ENCODE peak calls at places on chromosomes 3 and 15, in nine cellular contexts. J is amniotic stem cell; K is NCI-H1436; W is stimulated activated CD8-positive, alpha-beta memory T cell treated with anti-CD3 and anti-CD28 coated beads, Interleukin-12 subunit alpha, Interleukin-12 subunit beta, amount 100 ng/mL, for 4 hours; T is HTR-8/SVneo; Z is germinal center; Q is suprapubic skin; L is activated naive CD4-positive, alpha-beta T cell treated with anti-CD3 and anti-CD28 coated beads, Interleukin-2, amount 50 U/mL, for 16 hours; Y is myocyte. E is an unnamed sample.

GRCh38 chr15:62063851-62064635 is 2.7 kb upstream of the C2CD4A start:
- DNase-seq in Y (no peak), J (no peak), W (no peak), L (no peak), Z (no peak), Q (no peak), K (no peak), T (no peak), E (no peak)

GRCh38 chr3:45524605-45525004 is 69.9 kb upstream of the LIMD1 start:
- DNase-seq in Y (no peak), Z (no peak), J (no peak), Q (no peak), K (no peak), T (no peak), L (no peak), W (no peak), E (no peak)

GRCh38 chr15:61916104-61916503 is 144.1 kb downstream of the VPS13C start:
- DNase-seq in Z (no peak), Q (no peak), W (no peak), L (no peak), T (no peak), J (peak; percentile 11), K (no peak), Y (peak; percentile 68), E (no peak)

GRCh38 chr15:44710236-44711088 is 661 bp downstream of the PATL2 start:
- DNase-seq in J (no peak), Y (peak; percentile 51), L (no peak), T (no peak), Z (peak; percentile 59), Q (no peak), W (no peak), K (peak; percentile 9), E (no peak)

GRCh38 chr3:39064646-39065045 is 12.8 kb downstream of the WDR48 start:
- DNase-seq in T (no peak), W (no peak), Z (no peak), K (no peak), Q (no peak), L (no peak), J (peak; percentile 10), Y (no peak), E (no peak)

GRCh38 chr3:168093229-168093628 is 2.5 kb downstream of the GOLIM4 start:
- DNase-seq in Y (no peak), J (no peak), T (no peak), K (no peak), W (no peak), Z (no peak), Q (no peak), L (no peak), E (no peak)

GRCh38 chr3:177197934-177198484 is 727 bp upstream of the TBL1XR1 start:
- DNase-seq in Q (no peak), K (peak; percentile 68), J (no peak), L (no peak), T (no peak), W (no peak), Z (no peak), Y (no peak), E (no peak)

GRCh38 chr3:39362177-39362576 is 21.0 kb upstream of the SLC25A38 start:
- DNase-seq in L (no peak), J (no peak), Q (no peak), T (no peak), Z (no peak), K (no peak), W (no peak), Y (no peak), E (no peak)

GRCh38 chr3:49456417-49456816 is 13.7 kb upstream of the DAG1 start:
- DNase-seq in W (no peak), L (no peak), Q (no peak), K (no peak), J (no peak), T (no peak), Y (peak; percentile 9), Z (no peak), E (no peak)

GRCh38 chr15:49265911-49266310 is 95.9 kb downstream of the GALK2 start:
- DNase-seq in L (no peak), Y (peak; percentile 79), T (no peak), J (no peak), W (no peak), Q (no peak), Z (no peak), K (no peak), E (no peak)

GRCh38 chr3:9945358-9945757 is 6.8 kb downstream of the PRRT3 start:
- DNase-seq in J (no peak), Y (no peak), T (no peak), W (no peak), Q (no peak), K (no peak), L (no peak), Z (no peak), E (no peak)

GRCh38 chr15:92069308-92070244 is 216.1 kb downstream of the SLCO3A1 start:
- DNase-seq in W (peak; percentile 31), Z (no peak), T (peak; percentile 41), J (peak; percentile 54), K (no peak), L (peak; percentile 51), Q (peak; percentile 80), Y (no peak), E (no peak)